ENCODE peak calls at places on chromosome 4, in five cellular contexts. F is neuronal stem cell, X is H9, Y is mesenchymal stem cell, N is H1. W is an unnamed sample.

GRCh38 chr4:171142045-171142444 is 671.2 kb upstream of the GALNTL6 start:
- DNase-seq in F (no peak), X (no peak), Y (no peak), N (no peak), W (no peak)

GRCh38 chr4:139453041-139453370 is 915 bp upstream of the RAB33B start:
- DNase-seq in F (no peak), X (no peak), Y (no peak), N (no peak), W (peak)

GRCh38 chr4:3767569-3768288 is 1.5 kb downstream of the ADRA2C start:
- DNase-seq in F (peak), X (peak), Y (peak), N (peak), W (no peak)

GRCh38 chr4:167826281-167826680 is 266.1 kb upstream of the ANXA10 start:
- DNase-seq in F (no peak), X (no peak), Y (peak), N (no peak), W (no peak)

GRCh38 chr4:38106301-38106700 is 146.1 kb downstream of the PTTG2 start:
- DNase-seq in F (no peak), X (no peak), Y (no peak), N (no peak), W (no peak)

GRCh38 chr4:168917150-168917779 is 92.8 kb downstream of the CBR4 start:
- DNase-seq in F (no peak), X (no peak), Y (peak), N (no peak), W (no peak)

GRCh38 chr4:93710847-93711430 is 117.6 kb upstream of the ATOH1 start:
- DNase-seq in F (no peak), X (no peak), Y (no peak), N (no peak), W (no peak)

GRCh38 chr4:184815046-184815877 is 10.5 kb downstream of the ACSL1 start:
- DNase-seq in F (no peak), X (peak), Y (peak), N (no peak), W (peak)

GRCh38 chr4:169841776-169842175 is 84.0 kb upstream of the HPF1 start:
- DNase-seq in F (no peak), X (no peak), Y (no peak), N (no peak), W (no peak)

GRCh38 chr4:150816491-150816890 is 198.6 kb downstream of the LRBA start:
- DNase-seq in F (no peak), X (no peak), Y (no peak), N (no peak), W (no peak)

DNA sequence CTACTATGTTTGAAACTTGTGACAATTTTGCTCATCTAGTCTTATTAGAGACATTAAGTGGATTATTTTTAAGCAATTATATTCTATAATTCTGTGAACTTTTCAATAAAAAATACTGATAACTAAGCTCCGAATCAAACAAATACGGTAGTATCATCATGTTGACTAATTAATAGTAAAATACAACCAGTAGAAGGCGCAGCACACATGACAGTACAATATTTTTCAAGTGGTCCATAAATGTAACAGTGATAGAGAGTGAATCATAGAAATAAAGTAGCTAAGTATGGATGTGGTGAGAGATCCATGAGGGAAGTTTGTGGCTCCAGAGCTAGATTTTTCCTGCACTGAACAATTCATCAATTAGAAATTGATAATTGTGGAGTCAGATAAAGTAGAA is 666.2 kb downstream of the KCTD8 start:
- DNase-seq in F (no peak), X (no peak), Y (no peak), N (no peak), W (no peak)
- H2BK12ac ChIP-seq in F (no peak), X (no peak), Y (no peak), N (no peak), W (no peak)

GRCh38 chr4:107856901-107857300 is 32.2 kb downstream of the SGMS2 start:
- DNase-seq in F (no peak), X (no peak), Y (no peak), N (no peak), W (no peak)
- H3K27ac ChIP-seq in F (no peak), X (no peak), Y (no peak), N (no peak), W (no peak)

GRCh38 chr4:40493160-40493559 is 136.5 kb downstream of the RBM47 start:
- DNase-seq in F (no peak), X (no peak), Y (no peak), N (no peak), W (no peak)
- H2BK12ac ChIP-seq in F (no peak), X (peak), Y (no peak), N (no peak), W (no peak)

GRCh38 chr4:77199701-77200100 is 42.7 kb downstream of the CCNG2 start:
- DNase-seq in F (no peak), X (no peak), Y (no peak), N (no peak), W (no peak)
- H3K27ac ChIP-seq in F (no peak), X (no peak), Y (no peak), N (no peak), W (no peak)

GRCh38 chr4:32562010-32562409 is 1841.8 kb downstream of the PCDH7 start:
- DNase-seq in F (no peak), X (no peak), Y (no peak), N (no peak), W (no peak)
- H2BK12ac ChIP-seq in F (no peak), X (no peak), Y (no peak), N (no peak), W (no peak)

DNA sequence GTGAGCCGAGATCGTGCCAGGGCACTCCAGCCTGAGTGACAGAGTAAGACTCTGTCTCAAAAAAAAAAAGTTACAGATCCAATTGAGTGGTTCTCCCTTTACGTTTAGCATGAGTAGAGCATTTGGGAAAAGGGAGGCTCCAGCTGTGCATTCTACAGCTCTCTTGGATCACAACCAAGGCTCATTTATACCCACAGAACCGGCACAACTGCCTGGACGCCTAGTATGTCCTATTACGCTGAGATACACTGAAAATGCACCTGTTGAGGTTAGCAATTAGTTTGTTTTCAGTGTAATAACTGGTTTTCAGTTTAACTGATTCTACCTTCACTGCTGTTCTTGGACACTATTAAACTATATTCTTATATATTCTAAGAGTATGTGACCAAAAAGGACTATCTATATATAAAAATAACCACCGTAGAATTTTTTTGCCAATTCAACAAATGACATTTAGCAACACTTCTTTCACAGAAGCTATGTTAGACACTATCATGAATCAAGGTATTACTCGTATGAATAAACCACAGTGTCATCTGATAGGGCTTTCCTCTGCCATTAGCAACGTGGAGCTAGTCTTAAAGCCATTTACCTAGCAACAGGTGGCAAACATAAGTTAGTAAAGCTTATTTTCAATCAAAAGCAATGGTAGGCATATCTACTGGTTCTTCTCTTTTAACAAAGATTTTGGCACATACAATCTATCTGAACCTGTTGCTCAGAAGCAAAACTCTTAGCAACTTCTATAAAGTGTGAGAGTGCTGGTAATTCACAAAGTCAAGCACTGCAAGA is 3.6 kb downstream of the OTUD4 start:
- DNase-seq in F (no peak), X (no peak), Y (peak), N (no peak), W (no peak)
- H3K27ac ChIP-seq in F (no peak), X (no peak), Y (no peak), N (no peak), W (no peak)

GRCh38 chr4:155781432-155781831 is 22.6 kb downstream of the GUCY1B1 start:
- DNase-seq in F (no peak), X (no peak), Y (no peak), N (no peak), W (no peak)
- H2BK12ac ChIP-seq in F (no peak), X (no peak), Y (no peak), N (no peak), W (no peak)

GRCh38 chr4:147689062-147689461 is 5.1 kb upstream of the PRMT9 start:
- DNase-seq in F (no peak), X (no peak), Y (no peak), N (no peak), W (no peak)

GRCh38 chr4:147683172-147683571 is 791 bp downstream of the PRMT9 start:
- DNase-seq in F (no peak), X (no peak), Y (peak), N (no peak), W (peak)

GRCh38 chr4:147678796-147679549 is 5.0 kb downstream of the PRMT9 start:
- DNase-seq in F (no peak), X (peak), Y (no peak), N (peak), W (peak)

GRCh38 chr4:147682755-147683154 is 1.2 kb downstream of the PRMT9 start:
- DNase-seq in F (no peak), X (no peak), Y (peak), N (no peak), W (no peak)

GRCh38 chr4:147683717-147684700 is at the start of gene PRMT9:
- DNase-seq in F (peak), X (peak), Y (peak), N (peak), W (peak)
- H3K27ac ChIP-seq in F (peak), X (no peak), Y (peak), N (peak), W (peak)

DNA sequence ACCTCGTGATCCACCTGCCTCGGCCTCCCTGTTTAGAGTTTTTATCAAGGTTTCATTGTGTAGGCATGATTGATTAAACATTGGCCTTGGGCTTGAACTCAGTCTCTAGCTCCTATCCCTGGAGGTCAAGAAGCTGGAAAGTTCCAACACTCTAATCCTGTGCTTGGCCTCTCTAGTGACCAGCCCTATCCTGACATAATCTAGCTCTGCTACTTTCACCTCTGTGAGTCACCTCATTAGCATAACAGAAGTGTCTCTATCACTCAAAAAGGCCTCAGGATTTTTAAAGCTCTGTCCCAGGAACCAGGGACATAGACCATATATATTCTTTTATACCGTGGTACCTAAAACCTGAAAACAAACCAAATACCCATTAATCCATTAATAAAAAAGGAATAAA is 377.5 kb downstream of the CENPC start:
- DNase-seq in F (no peak), X (peak), Y (no peak), N (no peak), W (no peak)
- H2BK12ac ChIP-seq in F (no peak), X (no peak), Y (no peak), N (no peak), W (no peak)